ENCODE peak calls at places on chromosomes 16 and 17, in eight cellular contexts. V, P, Z, T, R, N, I and Q are unnamed samples.

GRCh38 chr17:5813357-5813756 is 229.0 kb upstream of the NLRP1 start:
- DNase-seq in V (no peak), P (no peak), Z (no peak), T (no peak), R (no peak), N (no peak), I (no peak), Q (no peak)

GRCh38 chr16:50427107-50427506 is 58.3 kb upstream of the BRD7 start:
- DNase-seq in V (no peak), P (no peak), Z (no peak), T (no peak), R (no peak), N (no peak), I (no peak), Q (no peak)

GRCh38 chr16:12267491-12267890 is 291.0 kb downstream of the SNX29 start:
- DNase-seq in V (no peak), P (no peak), Z (no peak), T (no peak), R (no peak), N (no peak), I (no peak), Q (no peak)

GRCh38 chr16:31134091-31134571 is 1.4 kb downstream of the PRSS8 start:
- DNase-seq in V (peak), P (no peak), Z (no peak), T (no peak), R (no peak), N (no peak), I (peak), Q (no peak)

GRCh38 chr17:27760069-27760885 is 40.1 kb downstream of the NOS2 start:
- DNase-seq in V (peak), P (no peak), Z (peak), T (peak), R (peak), N (no peak), I (peak), Q (no peak)

GRCh38 chr17:45168991-45169752 is 7.5 kb downstream of the HEXIM2 start:
- DNase-seq in V (no peak), P (no peak), Z (no peak), T (no peak), R (peak), N (no peak), I (no peak), Q (no peak)

GRCh38 chr16:25812215-25812614 is 120.5 kb downstream of the HS3ST4 start:
- DNase-seq in V (no peak), P (no peak), Z (no peak), T (no peak), R (no peak), N (no peak), I (no peak), Q (no peak)

GRCh38 chr17:48478224-48479013 is 48.4 kb upstream of the SKAP1 start:
- DNase-seq in V (peak), P (no peak), Z (no peak), T (no peak), R (no peak), N (no peak), I (no peak), Q (no peak)

GRCh38 chr17:77810536-77810935 is 148.0 kb upstream of the TNRC6C start:
- DNase-seq in V (no peak), P (no peak), Z (no peak), T (peak), R (peak), N (no peak), I (no peak), Q (no peak)

GRCh38 chr17:65634533-65634932 is 73.1 kb upstream of the AXIN2 start:
- DNase-seq in V (no peak), P (no peak), Z (no peak), T (peak), R (no peak), N (no peak), I (peak), Q (no peak)

GRCh38 chr17:72173475-72174116 is 52.8 kb downstream of the SOX9 start:
- DNase-seq in V (no peak), P (no peak), Z (no peak), T (no peak), R (no peak), N (no peak), I (no peak), Q (no peak)

GRCh38 chr16:66616592-66616991 is 12.1 kb downstream of the CMTM3 start:
- DNase-seq in V (no peak), P (no peak), Z (no peak), T (no peak), R (no peak), N (no peak), I (no peak), Q (no peak)

GRCh38 chr17:18860161-18860972 is 2.4 kb downstream of the PRPSAP2 start:
- DNase-seq in V (no peak), P (no peak), Z (no peak), T (peak), R (no peak), N (no peak), I (peak), Q (no peak)

GRCh38 chr16:66299349-66299748 is 67.1 kb upstream of the CDH5 start:
- DNase-seq in V (no peak), P (no peak), Z (no peak), T (no peak), R (no peak), N (no peak), I (no peak), Q (no peak)

GRCh38 chr17:2800367-2800766 is 4.1 kb downstream of the RAP1GAP2 start:
- DNase-seq in V (no peak), P (no peak), Z (no peak), T (no peak), R (no peak), N (no peak), I (no peak), Q (no peak)

GRCh38 chr17:61551255-61551742 is 39.7 kb downstream of the NACA2 start:
- DNase-seq in V (no peak), P (no peak), Z (peak), T (peak), R (no peak), N (no peak), I (no peak), Q (no peak)

GRCh38 chr17:72183194-72183685 is 62.4 kb downstream of the SOX9 start:
- DNase-seq in V (no peak), P (no peak), Z (peak), T (peak), R (no peak), N (no peak), I (no peak), Q (no peak)

GRCh38 chr17:48907713-48908046 is 527 bp upstream of the UBE2Z start:
- DNase-seq in V (no peak), P (peak), Z (no peak), T (peak), R (no peak), N (no peak), I (no peak), Q (no peak)

GRCh38 chr16:31386157-31386984 is 6.8 kb upstream of the ITGAD start:
- DNase-seq in V (no peak), P (peak), Z (peak), T (peak), R (no peak), N (no peak), I (no peak), Q (no peak)

GRCh38 chr17:50551433-50551815 is 4.5 kb downstream of the SPATA20 start:
- DNase-seq in V (no peak), P (no peak), Z (no peak), T (no peak), R (no peak), N (no peak), I (no peak), Q (no peak)

GRCh38 chr16:82070656-82071369 is 35.8 kb downstream of the HSD17B2 start:
- DNase-seq in V (no peak), P (peak), Z (no peak), T (peak), R (no peak), N (no peak), I (no peak), Q (peak)

GRCh38 chr17:7650509-7651096 is at the start of gene ATP1B2:
- DNase-seq in V (no peak), P (no peak), Z (peak), T (peak), R (peak), N (no peak), I (peak), Q (no peak)

GRCh38 chr17:72139213-72139612 is 18.4 kb downstream of the SOX9 start:
- DNase-seq in V (no peak), P (no peak), Z (no peak), T (peak), R (no peak), N (no peak), I (no peak), Q (no peak)

GRCh38 chr17:17018612-17019429 is 23.4 kb upstream of the MPRIP start:
- DNase-seq in V (no peak), P (no peak), Z (no peak), T (peak), R (no peak), N (no peak), I (no peak), Q (no peak)

GRCh38 chr16:17345043-17345442 is 125.7 kb downstream of the XYLT1 start:
- DNase-seq in V (no peak), P (no peak), Z (no peak), T (no peak), R (peak), N (no peak), I (no peak), Q (peak)

DNA sequence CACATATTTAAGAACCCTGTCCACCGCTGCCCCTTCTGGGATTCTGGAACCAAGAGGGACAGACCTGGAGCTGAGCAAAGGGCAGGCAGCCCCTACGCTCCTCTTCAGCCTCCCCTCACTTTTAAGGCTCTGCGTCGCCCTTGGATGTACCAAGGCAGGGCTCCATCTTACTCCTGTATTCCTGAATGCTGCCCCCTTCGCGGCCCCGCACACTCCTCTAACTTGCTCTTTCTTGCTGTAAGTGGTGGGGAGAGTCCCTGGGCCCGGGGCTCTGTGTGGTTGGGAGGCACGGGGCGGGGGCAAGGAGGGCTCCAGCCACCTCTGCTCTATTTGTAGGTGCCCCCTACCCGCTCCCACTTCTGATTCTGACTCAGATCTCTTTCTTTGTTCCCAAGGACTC is 1.2 kb downstream of the TNS4 start:
- DNase-seq in V (no peak), P (no peak), Z (no peak), T (no peak), R (no peak), N (no peak), I (no peak), Q (no peak)
- H3K4me3 ChIP-seq in V (no peak), P (no peak), Z (peak), T (peak), R (no peak), N (peak), I (peak), Q (no peak)

DNA sequence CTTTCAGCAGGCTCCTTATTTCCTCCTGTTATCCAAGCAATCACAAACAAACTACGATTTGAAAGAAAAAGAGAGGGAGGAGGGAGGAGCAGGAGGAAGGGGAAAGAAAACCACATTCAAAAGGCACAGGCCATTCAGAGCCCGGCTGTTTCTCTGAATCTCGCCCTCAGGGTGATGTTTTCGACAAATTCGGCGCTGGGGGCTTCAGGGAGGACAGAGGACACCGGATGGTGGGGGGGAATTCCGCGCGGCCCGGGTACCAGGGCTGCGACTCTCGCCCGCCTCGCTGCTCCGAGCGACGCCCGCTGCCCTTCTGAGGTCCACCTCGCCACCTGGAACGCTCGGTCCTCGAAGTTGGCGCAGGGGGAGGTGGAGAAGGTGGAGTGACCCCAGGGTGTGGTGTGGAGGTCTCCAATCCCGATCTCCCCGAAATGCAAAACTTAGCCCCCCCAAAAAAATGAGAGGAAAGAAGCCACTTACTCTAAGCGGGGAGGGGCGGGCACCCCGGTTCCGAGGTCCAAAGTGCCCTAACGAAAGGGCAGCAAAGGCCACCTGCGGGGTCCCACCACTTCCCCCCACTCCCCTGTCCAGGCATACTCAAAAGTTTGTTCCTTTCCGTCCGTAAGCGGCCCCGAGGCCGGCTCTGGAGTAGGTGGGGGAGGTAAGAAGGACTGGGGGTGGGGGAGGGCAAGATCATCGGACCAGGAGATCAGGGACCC is 1.2 kb downstream of the TOX3 start:
- DNase-seq in V (no peak), P (no peak), Z (no peak), T (no peak), R (no peak), N (no peak), I (no peak), Q (no peak)
- H3K4me3 ChIP-seq in V (no peak), P (no peak), Z (peak), T (no peak), R (peak), N (peak), I (peak), Q (no peak)

GRCh38 chr17:74898376-74898946 is 5.0 kb upstream of the FADS6 start:
- DNase-seq in V (no peak), P (no peak), Z (no peak), T (no peak), R (no peak), N (no peak), I (no peak), Q (no peak)
- H3K4me3 ChIP-seq in V (no peak), P (no peak), Z (no peak), T (no peak), R (no peak), N (no peak), I (no peak), Q (no peak)

GRCh38 chr17:40310882-40311391 is 2.0 kb downstream of the RARA start:
- DNase-seq in V (no peak), P (no peak), Z (no peak), T (no peak), R (no peak), N (no peak), I (no peak), Q (no peak)

GRCh38 chr17:40309938-40310510 is 1.0 kb downstream of the RARA start:
- DNase-seq in V (no peak), P (no peak), Z (no peak), T (peak), R (no peak), N (no peak), I (peak), Q (no peak)

GRCh38 chr17:40307001-40307690 is 1.8 kb upstream of the RARA start:
- DNase-seq in V (no peak), P (no peak), Z (no peak), T (no peak), R (no peak), N (no peak), I (peak), Q (no peak)

GRCh38 chr17:40307691-40308289 is 1.2 kb upstream of the RARA start:
- DNase-seq in V (no peak), P (no peak), Z (no peak), T (no peak), R (no peak), N (no peak), I (peak), Q (no peak)

DNA sequence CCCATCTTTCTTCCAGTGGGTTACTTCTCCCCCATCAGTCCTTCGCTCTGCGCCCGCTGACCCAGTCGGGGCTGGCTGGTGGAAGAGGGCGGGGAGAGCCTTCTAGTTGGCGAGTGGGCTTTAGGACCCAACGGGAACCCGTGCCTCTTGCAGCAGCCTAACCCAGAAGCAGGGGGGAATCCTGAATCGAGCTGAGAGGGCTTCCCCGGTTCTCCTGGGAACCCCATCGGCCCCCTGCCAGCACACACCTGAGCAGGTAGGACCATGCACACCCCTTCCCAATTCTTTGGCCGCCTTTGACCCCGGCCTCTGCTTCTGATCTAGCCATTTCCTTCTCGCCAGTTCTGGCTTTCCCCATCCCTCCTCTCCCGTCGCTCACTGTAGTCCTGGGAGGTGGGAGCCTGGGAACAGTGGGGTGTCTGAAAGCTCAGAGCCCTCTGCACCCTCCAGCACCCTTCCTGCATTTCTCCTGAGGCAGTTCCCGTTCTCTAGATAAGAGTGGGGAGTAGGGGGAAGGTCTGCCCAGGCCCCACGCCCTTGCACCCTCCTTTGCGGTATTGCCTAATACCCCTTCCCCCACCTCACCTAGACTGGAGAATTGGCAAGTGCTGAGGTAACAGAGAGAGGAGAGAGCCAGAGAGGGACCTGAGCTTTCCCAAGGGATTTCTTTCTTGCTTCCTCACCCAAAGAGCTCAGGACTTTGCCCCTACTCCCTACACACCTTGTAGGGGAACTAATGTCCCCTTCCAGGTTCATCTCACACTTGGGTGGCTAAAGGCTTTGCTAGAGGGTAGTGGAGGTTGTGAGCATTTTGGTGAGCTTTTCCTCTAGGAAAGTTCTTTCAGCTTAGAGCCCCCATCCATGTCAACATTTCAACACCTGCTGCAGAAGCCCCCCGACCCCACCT is at the start of gene RARA:
- DNase-seq in V (no peak), P (no peak), Z (peak), T (no peak), R (peak), N (no peak), I (peak), Q (no peak)
- H3K4me3 ChIP-seq in V (no peak), P (peak), Z (peak), T (no peak), R (peak), N (peak), I (peak), Q (peak)

GRCh38 chr17:32962320-32962707 is 29.3 kb upstream of the SPACA3 start:
- DNase-seq in V (no peak), P (no peak), Z (no peak), T (no peak), R (no peak), N (no peak), I (no peak), Q (no peak)
- H3K4me3 ChIP-seq in V (no peak), P (no peak), Z (no peak), T (no peak), R (no peak), N (no peak), I (no peak), Q (no peak)

DNA sequence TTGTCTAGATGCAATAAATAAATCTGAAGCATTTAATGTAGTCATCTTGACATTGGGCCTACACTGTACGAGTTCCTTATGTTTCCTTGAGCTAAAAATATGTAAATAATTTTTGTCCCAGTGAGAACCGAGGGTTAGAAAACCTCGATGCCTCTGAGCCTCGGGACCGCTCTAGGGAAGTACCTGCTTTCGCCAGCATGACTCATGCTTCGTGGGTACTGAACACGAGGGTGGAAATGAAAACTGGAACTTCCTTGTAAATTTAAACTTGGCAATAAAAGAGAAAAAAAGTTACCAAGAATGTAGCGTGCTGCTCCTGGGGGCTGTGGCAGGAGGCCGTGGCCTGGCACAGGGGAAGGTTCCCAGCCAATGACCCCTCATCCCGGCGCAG is 74.1 kb downstream of the SOCS1 start:
- DNase-seq in V (peak), P (no peak), Z (no peak), T (no peak), R (no peak), N (no peak), I (no peak), Q (no peak)
- H3K4me3 ChIP-seq in V (no peak), P (no peak), Z (no peak), T (no peak), R (no peak), N (no peak), I (no peak), Q (no peak)

GRCh38 chr17:79842656-79843474 is 3.6 kb upstream of the CBX4 start:
- DNase-seq in V (no peak), P (no peak), Z (no peak), T (peak), R (no peak), N (no peak), I (peak), Q (no peak)
- H3K4me3 ChIP-seq in V (peak), P (peak), Z (no peak), T (peak), R (peak), N (peak), I (peak), Q (peak)

DNA sequence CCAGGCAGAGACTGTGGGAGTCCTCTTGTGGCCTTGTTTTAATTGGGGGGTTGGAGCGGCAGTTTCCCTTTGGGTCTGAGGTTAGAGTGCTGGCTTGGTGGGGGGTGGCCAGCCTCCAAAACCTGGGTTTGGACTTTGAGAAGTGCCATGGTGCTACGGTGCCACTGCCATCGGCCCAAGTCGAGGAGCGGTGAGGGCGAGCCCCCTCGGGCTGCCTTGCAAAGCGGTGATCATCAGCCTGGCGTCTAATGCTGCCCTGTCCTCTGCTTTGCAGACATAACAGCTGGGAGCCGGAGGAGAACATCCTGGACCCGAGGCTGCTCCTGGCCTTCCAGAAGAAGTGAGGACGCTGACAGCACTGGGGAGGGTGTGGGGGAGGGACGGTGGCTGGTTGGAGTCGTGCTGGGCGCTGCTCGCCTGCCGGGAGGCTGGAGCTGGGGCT is 1.2 kb downstream of the CBX2 start:
- DNase-seq in V (no peak), P (no peak), Z (no peak), T (no peak), R (no peak), N (no peak), I (no peak), Q (no peak)
- H3K4me3 ChIP-seq in V (no peak), P (no peak), Z (peak), T (peak), R (peak), N (peak), I (no peak), Q (peak)

GRCh38 chr16:86501989-86502855 is 8.1 kb upstream of the FOXF1 start:
- DNase-seq in V (no peak), P (no peak), Z (no peak), T (no peak), R (no peak), N (no peak), I (no peak), Q (no peak)

GRCh38 chr16:86505185-86505898 is 5.0 kb upstream of the FOXF1 start:
- DNase-seq in V (no peak), P (no peak), Z (no peak), T (no peak), R (no peak), N (no peak), I (no peak), Q (no peak)

GRCh38 chr16:86502856-86503748 is 7.2 kb upstream of the FOXF1 start:
- DNase-seq in V (no peak), P (no peak), Z (no peak), T (no peak), R (no peak), N (no peak), I (no peak), Q (no peak)

GRCh38 chr16:86504315-86505184 is 5.8 kb upstream of the FOXF1 start:
- DNase-seq in V (no peak), P (no peak), Z (no peak), T (no peak), R (no peak), N (no peak), I (no peak), Q (no peak)

GRCh38 chr16:86503830-86504229 is 6.5 kb upstream of the FOXF1 start:
- DNase-seq in V (no peak), P (no peak), Z (no peak), T (no peak), R (no peak), N (no peak), I (no peak), Q (no peak)
- H3K4me3 ChIP-seq in V (no peak), P (no peak), Z (no peak), T (no peak), R (no peak), N (peak), I (no peak), Q (peak)

GRCh38 chr16:10120953-10121352 is 61.3 kb downstream of the GRIN2A start:
- DNase-seq in V (no peak), P (no peak), Z (no peak), T (peak), R (no peak), N (no peak), I (no peak), Q (no peak)
- H3K4me3 ChIP-seq in V (no peak), P (no peak), Z (no peak), T (peak), R (no peak), N (no peak), I (no peak), Q (no peak)